ENCODE peak calls at places on chromosomes 5 and 9, in ten cellular contexts. One of them, this sample, is unnamed.

GRCh38 chr5:111755942-111756353 is 1.0 kb downstream of the NREP start:
- DNase-seq in ovary: no peak
- DNase-seq in MM.1S: no peak
- DNase-seq in AG09309: no peak
- DNase-seq in pancreas: no peak
- DNase-seq in tibial artery: no peak
- DNase-seq in fibroblast of mammary gland: peak
- DNase-seq in GM12865: peak
- DNase-seq in choroid plexus epithelial cell: peak
- DNase-seq in Peyer's patch: no peak
- DNase-seq in this sample: no peak

GRCh38 chr9:137313956-137314560 is 12.0 kb upstream of the NRARP start:
- DNase-seq in ovary: no peak
- DNase-seq in MM.1S: no peak
- DNase-seq in AG09309: no peak
- DNase-seq in pancreas: peak
- DNase-seq in tibial artery: no peak
- DNase-seq in fibroblast of mammary gland: no peak
- DNase-seq in GM12865: no peak
- DNase-seq in choroid plexus epithelial cell: no peak
- DNase-seq in Peyer's patch: no peak
- DNase-seq in this sample: no peak

GRCh38 chr5:83077662-83078261 is 415 bp downstream of the XRCC4 start:
- DNase-seq in ovary: no peak
- DNase-seq in MM.1S: peak
- DNase-seq in AG09309: no peak
- DNase-seq in pancreas: no peak
- DNase-seq in tibial artery: no peak
- DNase-seq in fibroblast of mammary gland: peak
- DNase-seq in GM12865: peak
- DNase-seq in choroid plexus epithelial cell: peak
- DNase-seq in Peyer's patch: no peak
- DNase-seq in this sample: no peak

GRCh38 chr9:7388755-7389154 is 410.8 kb downstream of the DMAC1 start:
- DNase-seq in ovary: no peak
- DNase-seq in MM.1S: no peak
- DNase-seq in AG09309: no peak
- DNase-seq in pancreas: no peak
- DNase-seq in tibial artery: no peak
- DNase-seq in fibroblast of mammary gland: no peak
- DNase-seq in GM12865: no peak
- DNase-seq in choroid plexus epithelial cell: no peak
- DNase-seq in Peyer's patch: no peak
- DNase-seq in this sample: no peak

GRCh38 chr5:119368238-119368630 is 12.4 kb downstream of the TNFAIP8 start:
- DNase-seq in ovary: no peak
- DNase-seq in MM.1S: peak
- DNase-seq in AG09309: no peak
- DNase-seq in pancreas: no peak
- DNase-seq in tibial artery: no peak
- DNase-seq in fibroblast of mammary gland: no peak
- DNase-seq in GM12865: peak
- DNase-seq in choroid plexus epithelial cell: no peak
- DNase-seq in Peyer's patch: peak
- DNase-seq in this sample: no peak

GRCh38 chr9:134328341-134328840 is 2.1 kb downstream of the RXRA start:
- DNase-seq in ovary: no peak
- DNase-seq in MM.1S: no peak
- DNase-seq in AG09309: no peak
- DNase-seq in pancreas: no peak
- DNase-seq in tibial artery: no peak
- DNase-seq in fibroblast of mammary gland: peak
- DNase-seq in GM12865: no peak
- DNase-seq in choroid plexus epithelial cell: peak
- DNase-seq in Peyer's patch: no peak
- DNase-seq in this sample: no peak

GRCh38 chr5:40681351-40682311 is 1.9 kb downstream of the PTGER4 start:
- DNase-seq in ovary: no peak
- DNase-seq in MM.1S: no peak
- DNase-seq in AG09309: no peak
- DNase-seq in pancreas: peak
- DNase-seq in tibial artery: peak
- DNase-seq in fibroblast of mammary gland: peak
- DNase-seq in GM12865: peak
- DNase-seq in choroid plexus epithelial cell: no peak
- DNase-seq in Peyer's patch: peak
- DNase-seq in this sample: no peak

GRCh38 chr5:6633469-6634326 is 458 bp downstream of the SRD5A1 start:
- DNase-seq in ovary: no peak
- DNase-seq in MM.1S: no peak
- DNase-seq in AG09309: no peak
- DNase-seq in pancreas: no peak
- DNase-seq in tibial artery: no peak
- DNase-seq in fibroblast of mammary gland: no peak
- DNase-seq in GM12865: no peak
- DNase-seq in choroid plexus epithelial cell: peak
- DNase-seq in Peyer's patch: no peak
- DNase-seq in this sample: no peak

GRCh38 chr5:121975294-121975693 is 13.5 kb downstream of the SRFBP1 start:
- DNase-seq in ovary: no peak
- DNase-seq in MM.1S: no peak
- DNase-seq in AG09309: no peak
- DNase-seq in pancreas: no peak
- DNase-seq in tibial artery: no peak
- DNase-seq in fibroblast of mammary gland: no peak
- DNase-seq in GM12865: no peak
- DNase-seq in choroid plexus epithelial cell: no peak
- DNase-seq in Peyer's patch: no peak
- DNase-seq in this sample: no peak

GRCh38 chr5:121968910-121969607 is 7.3 kb downstream of the SRFBP1 start:
- DNase-seq in ovary: no peak
- DNase-seq in MM.1S: no peak
- DNase-seq in AG09309: peak
- DNase-seq in pancreas: no peak
- DNase-seq in tibial artery: no peak
- DNase-seq in fibroblast of mammary gland: peak
- DNase-seq in GM12865: no peak
- DNase-seq in choroid plexus epithelial cell: peak
- DNase-seq in Peyer's patch: no peak
- DNase-seq in this sample: no peak

GRCh38 chr5:121974261-121974660 is 12.5 kb downstream of the SRFBP1 start:
- DNase-seq in ovary: no peak
- DNase-seq in MM.1S: no peak
- DNase-seq in AG09309: no peak
- DNase-seq in pancreas: no peak
- DNase-seq in tibial artery: no peak
- DNase-seq in fibroblast of mammary gland: peak
- DNase-seq in GM12865: no peak
- DNase-seq in choroid plexus epithelial cell: peak
- DNase-seq in Peyer's patch: no peak
- DNase-seq in this sample: no peak

GRCh38 chr5:121967187-121967586 is 5.4 kb downstream of the SRFBP1 start:
- DNase-seq in ovary: no peak
- DNase-seq in MM.1S: peak
- DNase-seq in AG09309: no peak
- DNase-seq in pancreas: no peak
- DNase-seq in tibial artery: no peak
- DNase-seq in fibroblast of mammary gland: peak
- DNase-seq in GM12865: no peak
- DNase-seq in choroid plexus epithelial cell: peak
- DNase-seq in Peyer's patch: no peak
- DNase-seq in this sample: no peak

DNA sequence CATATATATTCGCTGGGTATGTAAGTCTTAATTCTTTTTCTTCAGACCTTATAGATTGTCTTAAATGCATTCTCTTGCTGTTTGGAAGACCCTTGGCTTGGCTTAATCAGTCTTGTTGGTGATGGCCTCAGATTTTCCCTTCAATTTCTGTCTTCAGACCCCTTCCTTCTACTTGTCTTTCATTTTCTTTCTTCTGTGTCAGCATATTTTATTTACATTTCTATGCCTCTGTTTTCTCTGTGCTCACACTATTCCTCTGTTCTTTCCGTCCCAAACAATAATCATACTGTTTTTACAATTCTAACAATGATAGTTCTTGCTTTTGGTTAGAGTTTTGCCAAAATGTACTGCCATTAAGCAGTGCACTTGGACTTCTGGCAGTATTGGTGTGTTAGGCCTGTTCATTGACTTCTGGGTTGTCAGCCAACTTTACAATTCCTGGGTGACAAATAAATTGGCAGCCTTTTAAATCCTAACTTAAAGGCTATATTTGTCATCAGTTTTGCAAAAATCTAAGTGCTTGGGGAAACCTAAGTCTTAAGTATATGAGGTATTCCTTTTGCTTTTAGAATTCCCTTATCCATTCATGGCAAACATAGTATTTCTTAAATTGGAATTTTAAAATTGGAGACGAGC is 8.0 kb downstream of the SRFBP1 start:
- DNase-seq in ovary: no peak
- DNase-seq in MM.1S: no peak
- DNase-seq in AG09309: no peak
- DNase-seq in pancreas: no peak
- DNase-seq in tibial artery: no peak
- DNase-seq in fibroblast of mammary gland: peak
- DNase-seq in GM12865: no peak
- DNase-seq in choroid plexus epithelial cell: peak
- DNase-seq in Peyer's patch: no peak
- DNase-seq in this sample: no peak
- H3K4me3 ChIP-seq in ovary: no peak
- H3K4me3 ChIP-seq in MM.1S: no peak
- H3K4me3 ChIP-seq in AG09309: no peak
- H3K4me3 ChIP-seq in pancreas: no peak
- H3K4me3 ChIP-seq in tibial artery: no peak
- H3K4me3 ChIP-seq in fibroblast of mammary gland: no peak
- H3K4me3 ChIP-seq in GM12865: no peak
- H3K4me3 ChIP-seq in choroid plexus epithelial cell: no peak
- H3K4me3 ChIP-seq in Peyer's patch: no peak
- H3K4me3 ChIP-seq in this sample: no peak

DNA sequence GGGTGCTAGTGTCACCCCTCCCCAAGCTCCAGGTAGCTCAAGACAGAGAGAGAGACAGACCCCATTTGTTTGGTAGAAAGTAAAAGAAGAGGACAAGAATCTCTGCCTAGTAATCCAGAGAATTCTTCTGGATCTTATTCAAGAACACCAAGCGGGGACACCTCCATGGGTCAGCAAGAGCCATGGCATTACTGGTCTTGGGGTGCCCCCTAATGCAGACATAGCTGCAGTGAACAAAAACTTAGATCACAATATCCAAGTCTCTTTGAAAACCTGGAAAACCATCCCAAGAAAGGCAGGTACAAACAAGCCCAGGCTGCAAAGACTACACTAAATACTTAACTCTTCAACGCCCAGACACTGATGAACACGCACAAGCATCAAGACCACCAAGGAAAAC is 29.9 kb upstream of the PDE4D start:
- DNase-seq in ovary: no peak
- DNase-seq in MM.1S: no peak
- DNase-seq in AG09309: no peak
- DNase-seq in pancreas: no peak
- DNase-seq in tibial artery: no peak
- DNase-seq in fibroblast of mammary gland: peak
- DNase-seq in GM12865: no peak
- DNase-seq in choroid plexus epithelial cell: peak
- DNase-seq in Peyer's patch: no peak
- DNase-seq in this sample: no peak
- TF ChIP-seq CTCF in ovary: no peak
- TF ChIP-seq CTCF in MM.1S: no peak
- TF ChIP-seq CTCF in AG09309: no peak
- TF ChIP-seq CTCF in pancreas: no peak
- TF ChIP-seq CTCF in tibial artery: no peak
- TF ChIP-seq CTCF in fibroblast of mammary gland: peak
- TF ChIP-seq CTCF in GM12865: no peak
- TF ChIP-seq CTCF in choroid plexus epithelial cell: peak
- TF ChIP-seq CTCF in Peyer's patch: no peak
- TF ChIP-seq CTCF in this sample: no peak

DNA sequence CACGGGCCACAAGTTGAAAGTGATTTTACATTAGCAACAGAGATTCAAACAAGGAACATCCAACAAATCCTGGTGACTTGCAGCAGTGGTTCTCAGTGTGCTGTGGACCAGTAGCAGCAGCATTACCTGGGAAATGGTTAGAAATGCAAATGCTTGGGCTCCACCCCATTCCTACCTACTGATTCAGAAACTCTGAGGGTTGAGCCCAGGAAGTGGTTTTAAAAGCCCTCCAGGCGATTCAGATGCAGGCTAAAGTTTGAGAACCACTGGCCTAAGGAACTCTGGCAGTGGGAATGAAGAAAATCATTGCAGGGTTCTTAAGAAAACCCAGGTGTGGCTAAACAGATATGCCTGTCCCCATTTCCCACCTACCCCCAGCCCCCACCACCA is 398.8 kb downstream of the ENC1 start:
- DNase-seq in ovary: no peak
- DNase-seq in MM.1S: peak
- DNase-seq in AG09309: no peak
- DNase-seq in pancreas: no peak
- DNase-seq in tibial artery: no peak
- DNase-seq in fibroblast of mammary gland: no peak
- DNase-seq in GM12865: peak
- DNase-seq in choroid plexus epithelial cell: no peak
- DNase-seq in Peyer's patch: no peak
- DNase-seq in this sample: no peak
- H3K4me3 ChIP-seq in ovary: no peak
- H3K4me3 ChIP-seq in MM.1S: no peak
- H3K4me3 ChIP-seq in AG09309: no peak
- H3K4me3 ChIP-seq in pancreas: no peak
- H3K4me3 ChIP-seq in tibial artery: no peak
- H3K4me3 ChIP-seq in fibroblast of mammary gland: no peak
- H3K4me3 ChIP-seq in GM12865: no peak
- H3K4me3 ChIP-seq in choroid plexus epithelial cell: no peak
- H3K4me3 ChIP-seq in Peyer's patch: no peak
- H3K4me3 ChIP-seq in this sample: no peak

GRCh38 chr5:68151812-68152211 is 63.7 kb upstream of the PIK3R1 start:
- DNase-seq in ovary: no peak
- DNase-seq in MM.1S: no peak
- DNase-seq in AG09309: no peak
- DNase-seq in pancreas: no peak
- DNase-seq in tibial artery: no peak
- DNase-seq in fibroblast of mammary gland: no peak
- DNase-seq in GM12865: no peak
- DNase-seq in choroid plexus epithelial cell: no peak
- DNase-seq in Peyer's patch: no peak
- DNase-seq in this sample: no peak

GRCh38 chr5:68149189-68149588 is 66.4 kb upstream of the PIK3R1 start:
- DNase-seq in ovary: no peak
- DNase-seq in MM.1S: peak
- DNase-seq in AG09309: no peak
- DNase-seq in pancreas: no peak
- DNase-seq in tibial artery: no peak
- DNase-seq in fibroblast of mammary gland: peak
- DNase-seq in GM12865: peak
- DNase-seq in choroid plexus epithelial cell: peak
- DNase-seq in Peyer's patch: no peak
- DNase-seq in this sample: no peak

GRCh38 chr5:68155940-68156339 is 59.6 kb upstream of the PIK3R1 start:
- DNase-seq in ovary: no peak
- DNase-seq in MM.1S: no peak
- DNase-seq in AG09309: no peak
- DNase-seq in pancreas: no peak
- DNase-seq in tibial artery: no peak
- DNase-seq in fibroblast of mammary gland: no peak
- DNase-seq in GM12865: no peak
- DNase-seq in choroid plexus epithelial cell: no peak
- DNase-seq in Peyer's patch: no peak
- DNase-seq in this sample: no peak

GRCh38 chr5:68159251-68159951 is 56.2 kb upstream of the PIK3R1 start:
- DNase-seq in ovary: no peak
- DNase-seq in MM.1S: no peak
- DNase-seq in AG09309: no peak
- DNase-seq in pancreas: no peak
- DNase-seq in tibial artery: peak
- DNase-seq in fibroblast of mammary gland: peak
- DNase-seq in GM12865: no peak
- DNase-seq in choroid plexus epithelial cell: no peak
- DNase-seq in Peyer's patch: no peak
- DNase-seq in this sample: peak

GRCh38 chr5:68154119-68154857 is 61.3 kb upstream of the PIK3R1 start:
- DNase-seq in ovary: no peak
- DNase-seq in MM.1S: no peak
- DNase-seq in AG09309: no peak
- DNase-seq in pancreas: no peak
- DNase-seq in tibial artery: no peak
- DNase-seq in fibroblast of mammary gland: no peak
- DNase-seq in GM12865: peak
- DNase-seq in choroid plexus epithelial cell: no peak
- DNase-seq in Peyer's patch: no peak
- DNase-seq in this sample: no peak
- TF ChIP-seq CTCF in ovary: no peak
- TF ChIP-seq CTCF in MM.1S: no peak
- TF ChIP-seq CTCF in AG09309: no peak
- TF ChIP-seq CTCF in pancreas: no peak
- TF ChIP-seq CTCF in tibial artery: no peak
- TF ChIP-seq CTCF in fibroblast of mammary gland: no peak
- TF ChIP-seq CTCF in GM12865: no peak
- TF ChIP-seq CTCF in choroid plexus epithelial cell: no peak
- TF ChIP-seq CTCF in Peyer's patch: no peak
- TF ChIP-seq CTCF in this sample: no peak